ENCODE peak calls at places on chromosomes 13 and 19, in six cellular contexts. N is AG04450, L is vagina, O is tibial nerve, B is hepatocyte, S is breast epithelium. D is an unnamed sample.

GRCh38 chr13:41766439-41766838 is 194.5 kb downstream of the VWA8 start:
- DNase-seq in N (no peak), L (no peak), O (no peak), B (no peak), S (no peak), D (no peak)

GRCh38 chr13:71811344-71811743 is 55.7 kb downstream of the DACH1 start:
- DNase-seq in N (no peak), L (no peak), O (no peak), B (no peak), S (no peak), D (no peak)

GRCh38 chr19:10625003-10625761 is at the start of gene SLC44A2:
- DNase-seq in N (no peak), L (no peak), O (peak; percentile 61), B (peak; percentile 94), S (peak; percentile 95), D (no peak)

GRCh38 chr19:5927439-5927821 is 13.4 kb downstream of the CAPS start:
- DNase-seq in N (no peak), L (no peak), O (no peak), B (no peak), S (no peak), D (no peak)

GRCh38 chr19:55316646-55317045 is 8.5 kb downstream of the TMEM150B start:
- DNase-seq in N (no peak), L (no peak), O (no peak), B (no peak), S (no peak), D (no peak)

GRCh38 chr19:13262450-13262849 is 112.2 kb downstream of the IER2 start:
- DNase-seq in N (no peak), L (no peak), O (no peak), B (peak; percentile 72), S (no peak), D (peak; percentile 6)

GRCh38 chr13:97003071-97003470 is 8.8 kb upstream of the OXGR1 start:
- DNase-seq in N (no peak), L (no peak), O (no peak), B (no peak), S (no peak), D (no peak)

GRCh38 chr19:1279782-1280341 is 4.5 kb downstream of the FAM174C start:
- DNase-seq in N (peak; percentile 73), L (no peak), O (peak; percentile 72), B (peak; percentile 89), S (peak; percentile 79), D (no peak)

GRCh38 chr13:37621811-37622361 is 23.3 kb upstream of the POSTN start:
- DNase-seq in N (peak; percentile 80), L (no peak), O (no peak), B (peak; percentile 31), S (no peak), D (peak; percentile 23)

GRCh38 chr19:10193666-10194499 is 870 bp downstream of the DNMT1 start:
- DNase-seq in N (no peak), L (no peak), O (peak; percentile 9), B (peak; percentile 23), S (no peak), D (no peak)

GRCh38 chr13:75637101-75637774 is 1.1 kb downstream of the LMO7 start:
- DNase-seq in N (no peak), L (no peak), O (no peak), B (no peak), S (no peak), D (no peak)

GRCh38 chr13:50693755-50694154 is 149.7 kb downstream of the DLEU7 start:
- DNase-seq in N (no peak), L (no peak), O (no peak), B (no peak), S (no peak), D (no peak)

GRCh38 chr19:4267101-4267900 is 11.8 kb upstream of the SHD start:
- DNase-seq in N (no peak), L (no peak), O (peak; percentile 56), B (peak; percentile 81), S (no peak), D (no peak)

GRCh38 chr19:12774588-12775555 is at the start of gene HOOK2:
- DNase-seq in N (no peak), L (no peak), O (peak; percentile 19), B (peak; percentile 98), S (peak; percentile 98), D (no peak)

GRCh38 chr13:25783480-25784081 is 268.2 kb downstream of the SHISA2 start:
- DNase-seq in N (no peak), L (no peak), O (no peak), B (no peak), S (no peak), D (no peak)

GRCh38 chr19:5989388-5990074 is 11.6 kb upstream of the RANBP3 start:
- DNase-seq in N (no peak), L (no peak), O (no peak), B (no peak), S (no peak), D (no peak)

GRCh38 chr13:105817498-105817897 is 718.0 kb downstream of the EFNB2 start:
- DNase-seq in N (no peak), L (no peak), O (no peak), B (no peak), S (no peak), D (no peak)

GRCh38 chr19:58578430-58578925 is 5.3 kb upstream of the MZF1 start:
- DNase-seq in N (no peak), L (no peak), O (no peak), B (no peak), S (peak; percentile 19), D (no peak)

GRCh38 chr13:34124912-34125311 is 307.0 kb downstream of the RFC3 start:
- DNase-seq in N (no peak), L (no peak), O (no peak), B (no peak), S (no peak), D (no peak)

GRCh38 chr19:39878398-39878797 is 32.2 kb upstream of the FBL start:
- DNase-seq in N (no peak), L (no peak), O (no peak), B (no peak), S (no peak), D (no peak)

GRCh38 chr13:99656843-99657506 is 155.7 kb downstream of the TM9SF2 start:
- DNase-seq in N (no peak), L (no peak), O (no peak), B (no peak), S (no peak), D (no peak)

GRCh38 chr13:29362849-29363604 is 232.5 kb downstream of the SLC7A1 start:
- DNase-seq in N (peak; percentile 4), L (no peak), O (peak; percentile 19), B (peak; percentile 82), S (no peak), D (no peak)

GRCh38 chr13:29746167-29746677 is 104.2 kb downstream of the UBL3 start:
- DNase-seq in N (no peak), L (no peak), O (no peak), B (no peak), S (no peak), D (no peak)

GRCh38 chr13:50537029-50537428 is 306.5 kb downstream of the DLEU7 start:
- DNase-seq in N (no peak), L (no peak), O (no peak), B (no peak), S (no peak), D (no peak)

DNA sequence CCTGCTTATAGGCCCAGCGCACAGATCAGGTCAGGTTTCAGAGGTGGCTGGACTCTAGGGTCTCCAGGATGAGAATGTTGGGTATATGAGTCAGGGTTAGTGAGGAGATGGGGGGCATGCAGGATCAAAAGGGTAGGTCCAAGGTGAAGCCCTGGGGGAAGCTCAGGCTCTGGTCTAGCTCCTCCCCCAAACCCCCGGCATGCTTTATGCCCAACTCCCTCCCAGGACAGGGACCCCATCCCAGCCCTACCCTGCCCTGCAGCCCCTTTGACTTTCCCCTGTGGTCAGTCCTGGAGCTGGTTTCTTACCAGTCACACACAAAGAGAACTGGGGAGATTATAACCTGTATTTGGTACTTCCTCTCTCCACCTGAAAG is 9.8 kb upstream of the CEACAM18 start:
- DNase-seq in N (no peak), L (no peak), O (no peak), B (no peak), S (no peak), D (no peak)
- H3K4me3 ChIP-seq in N (no peak overlapping the region), L (no peak overlapping the region), O (no peak overlapping the region), B (no peak overlapping the region), S (no peak overlapping the region), D (no peak overlapping the region)

GRCh38 chr13:20353973-20354372 is 121.9 kb upstream of the GJB6 start:
- DNase-seq in N (no peak), L (no peak), O (no peak), B (no peak), S (no peak), D (no peak)
- TF ChIP-seq CTCF in N (peak; percentile 33), L (no peak), O (no peak), B (no peak), S (no peak), D (peak; percentile 15)

GRCh38 chr19:33379151-33379829 is 5.8 kb downstream of the CEBPG start:
- DNase-seq in N (no peak), L (no peak), O (no peak), B (no peak), S (no peak), D (no peak)

GRCh38 chr19:33382006-33382405 is 8.5 kb downstream of the CEBPG start:
- DNase-seq in N (no peak), L (no peak), O (no peak), B (no peak), S (no peak), D (no peak)

GRCh38 chr19:33377586-33378475 is 4.3 kb downstream of the CEBPG start:
- DNase-seq in N (no peak), L (no peak), O (no peak), B (no peak), S (no peak), D (no peak)

GRCh38 chr19:33383722-33384292 is 10.3 kb downstream of the CEBPG start:
- DNase-seq in N (no peak), L (no peak), O (no peak), B (no peak), S (peak; percentile 47), D (no peak)

DNA sequence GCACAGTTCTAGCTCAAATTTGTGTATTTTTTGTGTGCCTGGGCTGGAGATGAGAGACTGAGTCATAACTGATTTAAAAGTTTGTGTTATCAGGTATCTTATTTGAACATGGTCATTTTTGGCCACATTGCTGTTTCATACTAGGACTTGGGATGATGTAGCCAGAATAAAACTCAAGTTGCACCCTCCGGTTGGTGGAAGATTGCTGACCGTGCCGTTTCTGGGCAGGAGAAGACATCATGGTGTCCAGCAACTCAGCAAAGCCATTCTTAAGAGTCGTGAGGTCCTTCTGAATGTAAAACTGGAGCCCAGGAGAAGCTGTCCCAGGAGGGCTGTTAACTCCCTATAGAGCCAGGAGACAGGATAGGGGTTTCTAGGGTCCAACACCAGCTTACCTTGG is 7.6 kb downstream of the CEBPG start:
- DNase-seq in N (no peak), L (no peak), O (no peak), B (no peak), S (no peak), D (no peak)
- H3K4me3 ChIP-seq in N (no peak overlapping the region), L (no peak overlapping the region), O (no peak overlapping the region), B (no peak overlapping the region), S (no peak overlapping the region), D (no peak overlapping the region)

DNA sequence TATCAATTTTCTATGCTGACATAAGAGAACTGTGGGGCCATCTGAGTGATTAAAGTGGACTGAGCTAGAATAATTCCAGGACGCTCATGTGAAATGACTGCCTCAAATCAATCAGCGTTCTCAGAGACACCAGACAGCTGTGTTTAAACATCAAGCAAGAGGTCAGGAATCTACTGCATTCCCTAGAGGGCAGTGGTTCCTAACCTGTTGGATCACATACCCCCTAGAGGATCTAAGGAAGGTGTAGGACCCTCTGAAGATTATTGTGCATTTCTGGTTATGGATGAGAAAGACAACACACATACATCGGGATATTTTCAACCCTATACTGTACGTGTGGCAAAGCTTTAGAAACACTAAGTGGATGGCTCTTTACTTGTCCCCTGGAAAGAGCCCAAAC is 51.8 kb upstream of the FREM2 start:
- DNase-seq in N (no peak), L (no peak), O (no peak), B (no peak), S (no peak), D (no peak)
- TF ChIP-seq CTCF in N (no peak), L (no peak), O (no peak), B (no peak), S (no peak), D (no peak)

D was measured in BJ.